ENCODE peak calls at places on chromosomes 7 and 10, in ten cellular contexts. K is DND-41, H is aorta, I is left lung, R is colonic mucosa, U is adrenal gland, A is esophagus muscularis mucosa, D is neural progenitor cell, P is heart right ventricle, T is thoracic aorta. Q is an unnamed sample. For H3K36me3, the result is how much of the 10 kb centered on the place peaks cover.

GRCh38 chr7:37376386-37376785 is 72.3 kb downstream of the ELMO1 start:
- DNase-seq in K (no peak), H (no peak), I (no peak), R (no peak), U (no peak), A (no peak), D (no peak), P (no peak), T (no peak), Q (no peak)

GRCh38 chr7:35255417-35255798 is 1.5 kb upstream of the TBX20 start:
- DNase-seq in K (no peak), H (no peak), I (no peak), R (no peak), U (no peak), A (no peak), D (peak), P (no peak), T (no peak), Q (no peak)

GRCh38 chr7:129866251-129866650 is 86.5 kb downstream of the UBE2H start:
- DNase-seq in K (no peak), H (no peak), I (no peak), R (no peak), U (no peak), A (no peak), D (no peak), P (no peak), T (no peak), Q (no peak)

GRCh38 chr7:13262929-13263530 is 575.6 kb downstream of the ARL4A start:
- DNase-seq in K (no peak), H (no peak), I (no peak), R (no peak), U (no peak), A (no peak), D (peak), P (no peak), T (no peak), Q (no peak)

GRCh38 chr10:131708225-131708624 is 192.6 kb upstream of the PPP2R2D start:
- DNase-seq in K (no peak), H (peak), I (peak), R (no peak), U (no peak), A (no peak), D (no peak), P (no peak), T (no peak), Q (no peak)

GRCh38 chr10:79060641-79061255 is 8.0 kb upstream of the ZMIZ1 start:
- DNase-seq in K (no peak), H (peak), I (peak), R (no peak), U (no peak), A (no peak), D (no peak), P (no peak), T (no peak), Q (no peak)

GRCh38 chr7:27151945-27152815 is at the start of gene HOXA3:
- DNase-seq in K (no peak), H (peak), I (peak), R (peak), U (peak), A (no peak), D (no peak), P (no peak), T (no peak), Q (no peak)

GRCh38 chr7:41029072-41029492 is 673.8 kb downstream of the INHBA start:
- DNase-seq in K (no peak), H (no peak), I (no peak), R (no peak), U (peak), A (peak), D (no peak), P (no peak), T (no peak), Q (no peak)

GRCh38 chr7:66140924-66141323 is 26.3 kb downstream of the CRCP start:
- DNase-seq in K (no peak), H (no peak), I (no peak), R (peak), U (peak), A (no peak), D (peak), P (peak), T (no peak), Q (no peak)

GRCh38 chr7:129161524-129161923 is 17.0 kb downstream of the TSPAN33 start:
- DNase-seq in K (no peak), H (no peak), I (no peak), R (no peak), U (no peak), A (no peak), D (no peak), P (no peak), T (no peak), Q (no peak)

GRCh38 chr10:4246881-4247358 is 461.9 kb upstream of the KLF6 start:
- DNase-seq in K (no peak), H (no peak), I (no peak), R (no peak), U (no peak), A (no peak), D (no peak), P (no peak), T (no peak), Q (no peak)

GRCh38 chr10:2985729-2986232 is 81.6 kb upstream of the PFKP start:
- DNase-seq in K (no peak), H (no peak), I (peak), R (peak), U (no peak), A (no peak), D (no peak), P (no peak), T (no peak), Q (no peak)

GRCh38 chr10:30502266-30503058 is 68.5 kb downstream of the MAP3K8 start:
- DNase-seq in K (peak), H (no peak), I (no peak), R (no peak), U (peak), A (no peak), D (no peak), P (no peak), T (no peak), Q (no peak)

GRCh38 chr10:61900829-61901783 is at the start of gene ARID5B:
- DNase-seq in K (peak), H (no peak), I (no peak), R (peak), U (peak), A (no peak), D (peak), P (no peak), T (no peak), Q (peak)

GRCh38 chr7:83672157-83672556 is 23.2 kb upstream of the SEMA3E start:
- DNase-seq in K (no peak), H (no peak), I (no peak), R (no peak), U (no peak), A (no peak), D (peak), P (no peak), T (no peak), Q (no peak)

GRCh38 chr7:1848013-1848640 is 178.1 kb downstream of the ELFN1 start:
- DNase-seq in K (no peak), H (peak), I (peak), R (no peak), U (no peak), A (no peak), D (no peak), P (peak), T (no peak), Q (no peak)

GRCh38 chr7:99248391-99249067 is 24.1 kb upstream of the MYH16 start:
- DNase-seq in K (no peak), H (no peak), I (no peak), R (no peak), U (no peak), A (no peak), D (no peak), P (no peak), T (no peak), Q (no peak)

GRCh38 chr7:87193912-87194311 is 25.6 kb downstream of the TMEM243 start:
- DNase-seq in K (no peak), H (no peak), I (no peak), R (no peak), U (no peak), A (no peak), D (no peak), P (no peak), T (no peak), Q (no peak)
- H3K36me3 ChIP-seq in K (half or more), H (under half), I (under half), R (under half), U (half or more), A (half or more), D (under half), P (half or more), T (under half), Q (half or more)

DNA sequence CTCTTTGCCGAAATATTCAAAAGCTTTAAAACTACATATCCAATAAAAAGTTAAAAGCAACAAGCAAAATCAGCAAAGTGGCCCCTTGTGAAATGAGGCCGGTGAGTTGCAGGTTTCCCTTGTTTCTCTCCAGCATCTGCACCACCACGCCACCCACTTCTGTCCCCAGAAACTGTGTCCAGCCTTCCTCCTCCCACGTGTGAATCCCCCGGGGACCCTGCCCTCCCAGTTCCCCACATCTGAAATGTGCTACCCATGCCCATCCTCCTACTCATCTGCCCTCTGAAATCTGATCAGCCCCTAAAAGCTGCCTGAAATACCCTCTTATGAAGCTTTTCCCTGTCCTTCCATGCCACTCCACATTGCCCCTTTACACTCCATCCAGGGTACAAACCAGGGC is 3.8 kb downstream of the ALOX5 start:
- DNase-seq in K (no peak), H (no peak), I (no peak), R (no peak), U (no peak), A (no peak), D (no peak), P (no peak), T (no peak), Q (no peak)
- H3K27ac ChIP-seq in K (no peak), H (no peak), I (no peak), R (no peak), U (no peak), A (no peak), D (no peak), P (no peak), T (no peak), Q (no peak)

DNA sequence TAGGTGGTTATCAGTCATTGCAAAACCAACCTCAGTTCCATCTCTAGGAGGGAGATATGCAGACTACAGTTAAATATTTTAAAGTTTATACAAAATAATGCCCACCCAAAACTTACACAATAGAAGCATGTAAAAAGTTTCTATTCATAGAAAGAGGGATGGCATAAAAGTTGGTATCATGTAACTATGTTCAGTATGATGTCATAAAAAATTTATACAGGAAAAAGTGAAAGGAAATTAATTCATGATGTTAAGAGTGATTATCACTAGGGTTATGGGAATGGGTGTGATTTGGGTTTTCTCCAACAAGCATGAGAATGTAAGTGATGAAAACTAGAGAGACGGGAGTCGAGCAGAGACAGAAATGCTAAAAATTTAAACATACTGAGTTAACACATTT is 52.8 kb downstream of the GDI2 start:
- DNase-seq in K (no peak), H (no peak), I (no peak), R (no peak), U (no peak), A (no peak), D (no peak), P (no peak), T (no peak), Q (no peak)
- H3K36me3 ChIP-seq in K (half or more), H (under half), I (under half), R (under half), U (half or more), A (half or more), D (under half), P (under half), T (under half), Q (half or more)

GRCh38 chr7:133364959-133365680 is 112.2 kb downstream of the EXOC4 start:
- DNase-seq in K (no peak), H (no peak), I (no peak), R (no peak), U (no peak), A (no peak), D (no peak), P (no peak), T (no peak), Q (no peak)
- H3K27ac ChIP-seq in K (no peak), H (peak), I (no peak), R (no peak), U (no peak), A (no peak), D (no peak), P (peak), T (peak), Q (no peak)

DNA sequence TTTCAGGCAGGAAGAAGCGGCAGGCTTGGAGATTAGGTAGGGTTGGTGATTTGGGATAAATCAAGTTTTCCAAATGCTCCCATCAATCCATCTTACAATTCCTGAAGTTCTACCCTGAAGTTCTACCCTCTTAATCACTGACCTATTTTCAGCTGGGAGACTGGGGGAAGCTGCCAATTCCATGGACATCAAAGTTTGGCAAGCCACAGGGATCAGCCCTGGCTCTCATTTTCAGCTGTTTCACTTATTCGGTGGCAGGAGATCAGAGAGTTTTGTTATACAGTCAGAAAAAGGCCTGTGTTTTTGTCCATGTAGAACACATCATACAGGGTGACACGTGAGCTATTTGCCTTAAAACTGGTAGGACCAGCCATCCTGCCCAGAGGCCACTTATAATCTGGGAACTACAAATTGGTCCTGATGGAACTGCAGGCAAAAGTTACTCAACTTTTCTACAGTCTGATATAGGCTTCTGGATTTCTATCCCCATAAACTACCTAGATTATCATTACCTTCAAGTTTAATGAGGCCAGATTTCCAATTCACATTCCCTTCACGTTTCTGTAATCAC is 112.9 kb upstream of the ZNF746 start:
- DNase-seq in K (no peak), H (no peak), I (no peak), R (no peak), U (peak), A (no peak), D (no peak), P (no peak), T (no peak), Q (no peak)
- H3K36me3 ChIP-seq in K (half or more), H (under half), I (under half), R (under half), U (half or more), A (half or more), D (under half), P (under half), T (under half), Q (half or more)